ENCODE peak calls at places on chromosomes 12 and 14, in eight cellular contexts. V is COLO829; J is kidney tubule cell; A is progenitor cell of endocrine pancreas; G is H7; L is cardiac muscle cell; U is DMS79 treated with DMSO at 0.1 percent for 48 hours; D is stimulated activated CD8-positive, alpha-beta memory T cell treated with anti-CD3 and anti-CD28 coated beads, Interleukin-4, amount 100 ng/mL, for 1 hour. F is an unnamed sample.

GRCh38 chr14:59632381-59632780 is 55.8 kb upstream of the CCDC175 start:
- DNase-seq in G (peak; percentile 69), A (no peak), U (no peak), D (no peak), L (peak; percentile 30), J (peak; percentile 46), V (peak; percentile 38), F (no peak)

GRCh38 chr14:95480109-95480886 is 36.2 kb downstream of the SYNE3 start:
- DNase-seq in G (no peak), D (no peak), J (no peak), A (no peak), L (no peak), V (no peak), U (no peak), F (peak; percentile 84)

GRCh38 chr12:121796855-121797751 is 3.6 kb upstream of the RHOF start:
- DNase-seq in G (peak; percentile 96), J (peak; percentile 98), L (peak; percentile 94), U (peak; percentile 64), A (peak; percentile 74), V (peak; percentile 91), D (no peak), F (peak; percentile 98)

GRCh38 chr14:31268216-31268615 is 60.6 kb upstream of the HECTD1 start:
- DNase-seq in J (no peak), G (no peak), L (no peak), D (no peak), A (no peak), U (peak; percentile 99), V (peak; percentile 34), F (no peak)

GRCh38 chr14:30768791-30769190 is 105.6 kb upstream of the COCH start:
- DNase-seq in J (no peak), A (no peak), U (no peak), L (no peak), D (no peak), V (no peak), G (no peak), F (no peak)

GRCh38 chr12:79674629-79675028 is 16.1 kb downstream of the PAWR start:
- DNase-seq in A (no peak), U (no peak), L (no peak), V (no peak), G (no peak), D (no peak), J (peak; percentile 28), F (no peak)

GRCh38 chr12:15752780-15753179 is 36.4 kb downstream of the EPS8 start:
- DNase-seq in G (no peak), U (no peak), D (no peak), L (no peak), J (no peak), A (no peak), V (no peak), F (no peak)

GRCh38 chr12:75818863-75819262 is 212.7 kb downstream of the PHLDA1 start:
- DNase-seq in J (peak; percentile 50), D (no peak), V (no peak), U (no peak), A (no peak), G (no peak), L (no peak), F (no peak)

GRCh38 chr14:68959035-68959434 is 20.1 kb downstream of the ACTN1 start:
- DNase-seq in V (no peak), J (no peak), U (no peak), D (no peak), A (no peak), L (no peak), G (no peak), F (no peak)

GRCh38 chr14:78254911-78255431 is 84.8 kb downstream of the NRXN3 start:
- DNase-seq in G (no peak), U (peak; percentile 99), D (no peak), A (no peak), L (no peak), J (peak; percentile 93), V (peak; percentile 35), F (no peak)

GRCh38 chr12:30622509-30622908 is 73.2 kb downstream of the IPO8 start:
- DNase-seq in G (no peak), L (no peak), A (no peak), J (peak; percentile 72), U (no peak), V (no peak), D (no peak), F (no peak)

GRCh38 chr14:52837451-52837850 is 46.0 kb upstream of the GNPNAT1 start:
- DNase-seq in V (no peak), G (no peak), U (no peak), D (no peak), L (no peak), A (no peak), J (no peak), F (no peak)

GRCh38 chr12:71475280-71475679 is 35.7 kb downstream of the LGR5 start:
- DNase-seq in G (no peak), J (no peak), L (no peak), U (no peak), V (no peak), D (no peak), A (no peak), F (peak; percentile 29)

GRCh38 chr12:103824290-103824689 is 16.7 kb downstream of the NT5DC3 start:
- DNase-seq in L (no peak), U (no peak), D (no peak), G (no peak), J (no peak), V (no peak), A (no peak), F (no peak)

GRCh38 chr12:99498756-99499155 is 148.8 kb upstream of the GARIN6 start:
- DNase-seq in D (no peak), A (no peak), G (no peak), J (peak; percentile 88), V (peak; percentile 13), U (no peak), L (no peak), F (no peak)

GRCh38 chr12:29288031-29288430 is 92.9 kb downstream of the ERGIC2 start:
- DNase-seq in L (no peak), G (no peak), U (no peak), V (no peak), D (no peak), A (no peak), J (no peak), F (no peak)

GRCh38 chr12:6921996-6922935 is 5.5 kb upstream of the ATN1 start:
- DNase-seq in D (no peak), J (peak; percentile 69), A (no peak), L (no peak), G (peak; percentile 2), U (no peak), V (no peak), F (no peak)

GRCh38 chr12:88242939-88243338 is 100.8 kb downstream of the TMTC3 start:
- DNase-seq in L (no peak), A (no peak), U (no peak), V (no peak), D (no peak), J (no peak), G (no peak), F (no peak)

GRCh38 chr12:50537538-50537919 is 32.7 kb downstream of the DIP2B start:
- DNase-seq in G (no peak), V (no peak), D (no peak), U (no peak), J (peak; percentile 92), A (no peak), L (no peak), F (no peak)